ENCODE peak calls at places on chromosomes 3 and 15, in eight cellular contexts. One of them, this sample, is unnamed.

GRCh38 chr3:54257114-54257513 is 134.8 kb downstream of the CACNA2D3 start:
- DNase-seq in heart right ventricle: no peak
- DNase-seq in NCI-H1694 treated with DMSO at 0.1 percent for 48 hours: no peak
- DNase-seq in G401: no peak
- DNase-seq in mesothelial cell of epicardium: no peak
- DNase-seq in body of pancreas: no peak
- DNase-seq in cardiac muscle cell: no peak
- DNase-seq in iris pigment epithelial cell: no peak
- DNase-seq in this sample: no peak

GRCh38 chr3:156769661-156770654 is 56.2 kb upstream of the LEKR1 start:
- DNase-seq in heart right ventricle: no peak
- DNase-seq in NCI-H1694 treated with DMSO at 0.1 percent for 48 hours: no peak
- DNase-seq in G401: no peak
- DNase-seq in mesothelial cell of epicardium: no peak
- DNase-seq in body of pancreas: no peak
- DNase-seq in cardiac muscle cell: no peak
- DNase-seq in iris pigment epithelial cell: no peak
- DNase-seq in this sample: no peak

GRCh38 chr15:70406624-70407390 is 309.1 kb upstream of the TLE3 start:
- DNase-seq in heart right ventricle: no peak
- DNase-seq in NCI-H1694 treated with DMSO at 0.1 percent for 48 hours: no peak
- DNase-seq in G401: no peak
- DNase-seq in mesothelial cell of epicardium: no peak
- DNase-seq in body of pancreas: no peak
- DNase-seq in cardiac muscle cell: no peak
- DNase-seq in iris pigment epithelial cell: no peak
- DNase-seq in this sample: no peak

GRCh38 chr3:127788436-127788835 is 33.9 kb downstream of the MGLL start:
- DNase-seq in heart right ventricle: no peak
- DNase-seq in NCI-H1694 treated with DMSO at 0.1 percent for 48 hours: no peak
- DNase-seq in G401: no peak
- DNase-seq in mesothelial cell of epicardium: no peak
- DNase-seq in body of pancreas: no peak
- DNase-seq in cardiac muscle cell: no peak
- DNase-seq in iris pigment epithelial cell: no peak
- DNase-seq in this sample: no peak

GRCh38 chr3:33128706-33129105 is 14.9 kb downstream of the CRTAP start:
- DNase-seq in heart right ventricle: no peak
- DNase-seq in NCI-H1694 treated with DMSO at 0.1 percent for 48 hours: no peak
- DNase-seq in G401: peak; percentile 40
- DNase-seq in mesothelial cell of epicardium: no peak
- DNase-seq in body of pancreas: no peak
- DNase-seq in cardiac muscle cell: no peak
- DNase-seq in iris pigment epithelial cell: no peak
- DNase-seq in this sample: no peak

GRCh38 chr15:65954289-65954741 is 85.0 kb downstream of the RAB11A start:
- DNase-seq in heart right ventricle: no peak
- DNase-seq in NCI-H1694 treated with DMSO at 0.1 percent for 48 hours: no peak
- DNase-seq in G401: no peak
- DNase-seq in mesothelial cell of epicardium: no peak
- DNase-seq in body of pancreas: no peak
- DNase-seq in cardiac muscle cell: no peak
- DNase-seq in iris pigment epithelial cell: peak; percentile 6
- DNase-seq in this sample: no peak

GRCh38 chr3:100518983-100519382 is 26.6 kb downstream of the TMEM45A start:
- DNase-seq in heart right ventricle: no peak
- DNase-seq in NCI-H1694 treated with DMSO at 0.1 percent for 48 hours: no peak
- DNase-seq in G401: no peak
- DNase-seq in mesothelial cell of epicardium: no peak
- DNase-seq in body of pancreas: no peak
- DNase-seq in cardiac muscle cell: no peak
- DNase-seq in iris pigment epithelial cell: peak; percentile 59
- DNase-seq in this sample: no peak

GRCh38 chr3:111676177-111677021 is 81.3 kb upstream of the ZBED2 start:
- DNase-seq in heart right ventricle: no peak
- DNase-seq in NCI-H1694 treated with DMSO at 0.1 percent for 48 hours: no peak
- DNase-seq in G401: peak; percentile 52
- DNase-seq in mesothelial cell of epicardium: no peak
- DNase-seq in body of pancreas: peak; percentile 26
- DNase-seq in cardiac muscle cell: no peak
- DNase-seq in iris pigment epithelial cell: no peak
- DNase-seq in this sample: no peak

GRCh38 chr3:121836069-121836468 is 1.1 kb downstream of the EAF2 start:
- DNase-seq in heart right ventricle: no peak
- DNase-seq in NCI-H1694 treated with DMSO at 0.1 percent for 48 hours: no peak
- DNase-seq in G401: no peak
- DNase-seq in mesothelial cell of epicardium: no peak
- DNase-seq in body of pancreas: no peak
- DNase-seq in cardiac muscle cell: no peak
- DNase-seq in iris pigment epithelial cell: no peak
- DNase-seq in this sample: no peak

GRCh38 chr15:100042558-100042957 is 299.2 kb downstream of the ADAMTS17 start:
- DNase-seq in heart right ventricle: no peak
- DNase-seq in NCI-H1694 treated with DMSO at 0.1 percent for 48 hours: no peak
- DNase-seq in G401: no peak
- DNase-seq in mesothelial cell of epicardium: no peak
- DNase-seq in body of pancreas: no peak
- DNase-seq in cardiac muscle cell: no peak
- DNase-seq in iris pigment epithelial cell: peak; percentile 5
- DNase-seq in this sample: no peak

GRCh38 chr3:14174483-14174882 is 3.9 kb downstream of the XPC start:
- DNase-seq in heart right ventricle: no peak
- DNase-seq in NCI-H1694 treated with DMSO at 0.1 percent for 48 hours: no peak
- DNase-seq in G401: no peak
- DNase-seq in mesothelial cell of epicardium: no peak
- DNase-seq in body of pancreas: no peak
- DNase-seq in cardiac muscle cell: no peak
- DNase-seq in iris pigment epithelial cell: peak; percentile 40
- DNase-seq in this sample: no peak

GRCh38 chr15:36108539-36108938 is 470.9 kb upstream of the CDIN1 start:
- DNase-seq in heart right ventricle: no peak
- DNase-seq in NCI-H1694 treated with DMSO at 0.1 percent for 48 hours: no peak
- DNase-seq in G401: peak; percentile 60
- DNase-seq in mesothelial cell of epicardium: no peak
- DNase-seq in body of pancreas: no peak
- DNase-seq in cardiac muscle cell: no peak
- DNase-seq in iris pigment epithelial cell: no peak
- DNase-seq in this sample: no peak

GRCh38 chr15:75348563-75349350 is 1.9 kb downstream of the NEIL1 start:
- DNase-seq in heart right ventricle: no peak
- DNase-seq in NCI-H1694 treated with DMSO at 0.1 percent for 48 hours: no peak
- DNase-seq in G401: peak; percentile 53
- DNase-seq in mesothelial cell of epicardium: peak; percentile 45
- DNase-seq in body of pancreas: peak; percentile 51
- DNase-seq in cardiac muscle cell: peak; percentile 50
- DNase-seq in iris pigment epithelial cell: no peak
- DNase-seq in this sample: no peak

GRCh38 chr3:138377804-138378203 is 29.4 kb downstream of the MRAS start:
- DNase-seq in heart right ventricle: no peak
- DNase-seq in NCI-H1694 treated with DMSO at 0.1 percent for 48 hours: no peak
- DNase-seq in G401: no peak
- DNase-seq in mesothelial cell of epicardium: no peak
- DNase-seq in body of pancreas: no peak
- DNase-seq in cardiac muscle cell: no peak
- DNase-seq in iris pigment epithelial cell: no peak
- DNase-seq in this sample: no peak

GRCh38 chr15:77393471-77393840 is 26.4 kb downstream of the PEAK1 start:
- DNase-seq in heart right ventricle: no peak
- DNase-seq in NCI-H1694 treated with DMSO at 0.1 percent for 48 hours: no peak
- DNase-seq in G401: no peak
- DNase-seq in mesothelial cell of epicardium: no peak
- DNase-seq in body of pancreas: no peak
- DNase-seq in cardiac muscle cell: no peak
- DNase-seq in iris pigment epithelial cell: peak; percentile 27
- DNase-seq in this sample: no peak

GRCh38 chr3:185399629-185400339 is 36.8 kb downstream of the MAP3K13 start:
- DNase-seq in heart right ventricle: no peak
- DNase-seq in NCI-H1694 treated with DMSO at 0.1 percent for 48 hours: no peak
- DNase-seq in G401: no peak
- DNase-seq in mesothelial cell of epicardium: no peak
- DNase-seq in body of pancreas: no peak
- DNase-seq in cardiac muscle cell: no peak
- DNase-seq in iris pigment epithelial cell: no peak
- DNase-seq in this sample: no peak

GRCh38 chr15:101391981-101392566 is 97.0 kb upstream of the SNRPA1 start:
- DNase-seq in heart right ventricle: no peak
- DNase-seq in NCI-H1694 treated with DMSO at 0.1 percent for 48 hours: no peak
- DNase-seq in G401: no peak
- DNase-seq in mesothelial cell of epicardium: no peak
- DNase-seq in body of pancreas: no peak
- DNase-seq in cardiac muscle cell: no peak
- DNase-seq in iris pigment epithelial cell: no peak
- DNase-seq in this sample: no peak

GRCh38 chr3:148643389-148643840 is 54.3 kb upstream of the AGTR1 start:
- DNase-seq in heart right ventricle: no peak
- DNase-seq in NCI-H1694 treated with DMSO at 0.1 percent for 48 hours: no peak
- DNase-seq in G401: no peak
- DNase-seq in mesothelial cell of epicardium: no peak
- DNase-seq in body of pancreas: no peak
- DNase-seq in cardiac muscle cell: peak; percentile 3
- DNase-seq in iris pigment epithelial cell: peak; percentile 84
- DNase-seq in this sample: no peak

GRCh38 chr15:51982013-51982769 is 10.6 kb upstream of the LEO1 start:
- DNase-seq in heart right ventricle: peak; percentile 23
- DNase-seq in NCI-H1694 treated with DMSO at 0.1 percent for 48 hours: peak; percentile 90
- DNase-seq in G401: peak; percentile 40
- DNase-seq in mesothelial cell of epicardium: no peak
- DNase-seq in body of pancreas: peak; percentile 11
- DNase-seq in cardiac muscle cell: peak; percentile 28
- DNase-seq in iris pigment epithelial cell: peak; percentile 83
- DNase-seq in this sample: peak; percentile 63

GRCh38 chr3:45139372-45139894 is 6.7 kb downstream of the CDCP1 start:
- DNase-seq in heart right ventricle: no peak
- DNase-seq in NCI-H1694 treated with DMSO at 0.1 percent for 48 hours: no peak
- DNase-seq in G401: no peak
- DNase-seq in mesothelial cell of epicardium: no peak
- DNase-seq in body of pancreas: no peak
- DNase-seq in cardiac muscle cell: no peak
- DNase-seq in iris pigment epithelial cell: no peak
- DNase-seq in this sample: no peak

GRCh38 chr15:63818191-63818590 is 15.6 kb downstream of the HERC1 start:
- DNase-seq in heart right ventricle: no peak
- DNase-seq in NCI-H1694 treated with DMSO at 0.1 percent for 48 hours: no peak
- DNase-seq in G401: peak; percentile 87
- DNase-seq in mesothelial cell of epicardium: no peak
- DNase-seq in body of pancreas: peak; percentile 45
- DNase-seq in cardiac muscle cell: peak; percentile 55
- DNase-seq in iris pigment epithelial cell: peak; percentile 29
- DNase-seq in this sample: peak; percentile 21

GRCh38 chr15:69827751-69828150 is 270.0 kb downstream of the TLE3 start:
- DNase-seq in heart right ventricle: no peak
- DNase-seq in NCI-H1694 treated with DMSO at 0.1 percent for 48 hours: no peak
- DNase-seq in G401: no peak
- DNase-seq in mesothelial cell of epicardium: no peak
- DNase-seq in body of pancreas: no peak
- DNase-seq in cardiac muscle cell: no peak
- DNase-seq in iris pigment epithelial cell: no peak
- DNase-seq in this sample: no peak

GRCh38 chr3:122178711-122179110 is 4.8 kb upstream of the CASR start:
- DNase-seq in heart right ventricle: no peak
- DNase-seq in NCI-H1694 treated with DMSO at 0.1 percent for 48 hours: no peak
- DNase-seq in G401: no peak
- DNase-seq in mesothelial cell of epicardium: no peak
- DNase-seq in body of pancreas: no peak
- DNase-seq in cardiac muscle cell: no peak
- DNase-seq in iris pigment epithelial cell: no peak
- DNase-seq in this sample: no peak

GRCh38 chr3:139281512-139282196 is 62.2 kb upstream of the MRPS22 start:
- DNase-seq in heart right ventricle: no peak
- DNase-seq in NCI-H1694 treated with DMSO at 0.1 percent for 48 hours: peak; percentile 79
- DNase-seq in G401: no peak
- DNase-seq in mesothelial cell of epicardium: no peak
- DNase-seq in body of pancreas: no peak
- DNase-seq in cardiac muscle cell: no peak
- DNase-seq in iris pigment epithelial cell: no peak
- DNase-seq in this sample: peak; percentile 93

GRCh38 chr15:67135494-67135893 is 70.1 kb downstream of the SMAD3 start:
- DNase-seq in heart right ventricle: no peak
- DNase-seq in NCI-H1694 treated with DMSO at 0.1 percent for 48 hours: no peak
- DNase-seq in G401: no peak
- DNase-seq in mesothelial cell of epicardium: no peak
- DNase-seq in body of pancreas: peak; percentile 31
- DNase-seq in cardiac muscle cell: no peak
- DNase-seq in iris pigment epithelial cell: peak; percentile 92
- DNase-seq in this sample: no peak

GRCh38 chr3:134364061-134364935 is 9.9 kb downstream of the AMOTL2 start:
- DNase-seq in heart right ventricle: peak; percentile 95
- DNase-seq in NCI-H1694 treated with DMSO at 0.1 percent for 48 hours: no peak
- DNase-seq in G401: peak; percentile 54
- DNase-seq in mesothelial cell of epicardium: peak; percentile 93
- DNase-seq in body of pancreas: peak; percentile 94
- DNase-seq in cardiac muscle cell: peak; percentile 96
- DNase-seq in iris pigment epithelial cell: peak; percentile 99
- DNase-seq in this sample: peak; percentile 17

GRCh38 chr15:79329186-79329611 is 18.3 kb downstream of the TMED3 start:
- DNase-seq in heart right ventricle: no peak
- DNase-seq in NCI-H1694 treated with DMSO at 0.1 percent for 48 hours: no peak
- DNase-seq in G401: no peak
- DNase-seq in mesothelial cell of epicardium: no peak
- DNase-seq in body of pancreas: no peak
- DNase-seq in cardiac muscle cell: no peak
- DNase-seq in iris pigment epithelial cell: peak; percentile 86
- DNase-seq in this sample: no peak

GRCh38 chr3:177451277-177451880 is 254.1 kb upstream of the TBL1XR1 start:
- DNase-seq in heart right ventricle: no peak
- DNase-seq in NCI-H1694 treated with DMSO at 0.1 percent for 48 hours: no peak
- DNase-seq in G401: no peak
- DNase-seq in mesothelial cell of epicardium: no peak
- DNase-seq in body of pancreas: no peak
- DNase-seq in cardiac muscle cell: no peak
- DNase-seq in iris pigment epithelial cell: no peak
- DNase-seq in this sample: no peak

GRCh38 chr3:100245146-100245545 is 15.6 kb upstream of the TBC1D23 start:
- DNase-seq in heart right ventricle: no peak
- DNase-seq in NCI-H1694 treated with DMSO at 0.1 percent for 48 hours: no peak
- DNase-seq in G401: no peak
- DNase-seq in mesothelial cell of epicardium: no peak
- DNase-seq in body of pancreas: no peak
- DNase-seq in cardiac muscle cell: no peak
- DNase-seq in iris pigment epithelial cell: peak; percentile 13
- DNase-seq in this sample: no peak

GRCh38 chr3:5022187-5022965 is 43.1 kb downstream of the BHLHE40 start:
- DNase-seq in heart right ventricle: no peak
- DNase-seq in NCI-H1694 treated with DMSO at 0.1 percent for 48 hours: no peak
- DNase-seq in G401: no peak
- DNase-seq in mesothelial cell of epicardium: no peak
- DNase-seq in body of pancreas: no peak
- DNase-seq in cardiac muscle cell: no peak
- DNase-seq in iris pigment epithelial cell: peak; percentile 57
- DNase-seq in this sample: no peak

GRCh38 chr3:183265157-183265642 is 12.1 kb downstream of the B3GNT5 start:
- DNase-seq in heart right ventricle: peak; percentile 49
- DNase-seq in NCI-H1694 treated with DMSO at 0.1 percent for 48 hours: no peak
- DNase-seq in G401: no peak
- DNase-seq in mesothelial cell of epicardium: peak; percentile 50
- DNase-seq in body of pancreas: peak; percentile 38
- DNase-seq in cardiac muscle cell: no peak
- DNase-seq in iris pigment epithelial cell: peak; percentile 55
- DNase-seq in this sample: no peak

GRCh38 chr3:160129459-160130061 is 95.7 kb upstream of the C3orf80 start:
- DNase-seq in heart right ventricle: peak; percentile 32
- DNase-seq in NCI-H1694 treated with DMSO at 0.1 percent for 48 hours: no peak
- DNase-seq in G401: no peak
- DNase-seq in mesothelial cell of epicardium: no peak
- DNase-seq in body of pancreas: no peak
- DNase-seq in cardiac muscle cell: no peak
- DNase-seq in iris pigment epithelial cell: peak; percentile 98
- DNase-seq in this sample: no peak

GRCh38 chr15:45454825-45455224 is 67.7 kb downstream of the SLC30A4 start:
- DNase-seq in heart right ventricle: peak; percentile 53
- DNase-seq in NCI-H1694 treated with DMSO at 0.1 percent for 48 hours: no peak
- DNase-seq in G401: no peak
- DNase-seq in mesothelial cell of epicardium: no peak
- DNase-seq in body of pancreas: peak; percentile 39
- DNase-seq in cardiac muscle cell: no peak
- DNase-seq in iris pigment epithelial cell: peak; percentile 98
- DNase-seq in this sample: no peak

GRCh38 chr3:124347418-124347817 is 355.5 kb upstream of the ROPN1 start:
- DNase-seq in heart right ventricle: no peak
- DNase-seq in NCI-H1694 treated with DMSO at 0.1 percent for 48 hours: no peak
- DNase-seq in G401: no peak
- DNase-seq in mesothelial cell of epicardium: no peak
- DNase-seq in body of pancreas: no peak
- DNase-seq in cardiac muscle cell: no peak
- DNase-seq in iris pigment epithelial cell: no peak
- DNase-seq in this sample: no peak